ENCODE peak calls at places on chromosome 15, in six cellular contexts. Q is GM23248, I is neural progenitor cell, R is GM23338, S is HCT116, P is PC-3. E is an unnamed sample.

GRCh38 chr15:89492111-89492641 is 4.2 kb downstream of the RHCG start:
- DNase-seq in R (peak), S (no peak), I (peak), P (peak), Q (peak), E (peak)

GRCh38 chr15:51536965-51537574 is 85.5 kb downstream of the DMXL2 start:
- DNase-seq in P (peak), S (peak), Q (peak), R (peak), I (peak), E (peak)

GRCh38 chr15:70410371-70410975 is 312.8 kb upstream of the TLE3 start:
- DNase-seq in Q (no peak), P (no peak), S (no peak), R (no peak), I (no peak), E (no peak)

GRCh38 chr15:70093070-70093469 is 4.6 kb downstream of the TLE3 start:
- DNase-seq in I (no peak), Q (no peak), P (no peak), R (no peak), S (no peak), E (no peak)

GRCh38 chr15:39270976-39271375 is 309.9 kb upstream of the THBS1 start:
- DNase-seq in R (no peak), S (no peak), I (no peak), P (peak), Q (peak), E (no peak)

GRCh38 chr15:80234883-80235282 is 17.1 kb downstream of the CTXND1 start:
- DNase-seq in I (peak), R (peak), Q (peak), P (peak), S (peak), E (peak)

GRCh38 chr15:43410572-43411214 is 39.8 kb downstream of the TUBGCP4 start:
- DNase-seq in S (no peak), Q (peak), P (no peak), R (peak), I (no peak), E (no peak)

GRCh38 chr15:56917652-56918045 is 795 bp upstream of the TCF12 start:
- DNase-seq in Q (peak), P (no peak), R (no peak), I (no peak), S (no peak), E (peak)

GRCh38 chr15:87268675-87269074 is 987.9 kb downstream of the NTRK3 start:
- DNase-seq in I (no peak), P (peak), Q (no peak), S (no peak), R (no peak), E (no peak)

GRCh38 chr15:75452968-75453702 is 1.6 kb upstream of the SIN3A start:
- DNase-seq in S (peak), Q (peak), I (peak), R (peak), P (peak), E (peak)

GRCh38 chr15:80309769-80310384 is 57.9 kb upstream of the CTXND1 start:
- DNase-seq in S (peak), P (peak), R (peak), I (peak), Q (peak), E (peak)

GRCh38 chr15:92579486-92579885 is 76.1 kb downstream of the FAM174B start:
- DNase-seq in Q (no peak), S (no peak), I (no peak), R (no peak), P (no peak), E (no peak)

GRCh38 chr15:67863442-67863987 is 23.7 kb upstream of the RNU6-1 start:
- DNase-seq in Q (peak), R (peak), I (peak), S (peak), P (peak), E (peak)

GRCh38 chr15:75891895-75892294 is 11.8 kb upstream of the FBXO22 start:
- DNase-seq in S (no peak), Q (peak), R (no peak), I (no peak), P (peak), E (no peak)

GRCh38 chr15:71804695-71805470 is 5.5 kb upstream of the NR2E3 start:
- DNase-seq in S (no peak), R (no peak), P (no peak), Q (no peak), I (no peak), E (peak)
- TF ChIP-seq EZH2phosphoT487 in S (no peak), R (no peak), P (no peak), Q (no peak), I (no peak), E (no peak)

DNA sequence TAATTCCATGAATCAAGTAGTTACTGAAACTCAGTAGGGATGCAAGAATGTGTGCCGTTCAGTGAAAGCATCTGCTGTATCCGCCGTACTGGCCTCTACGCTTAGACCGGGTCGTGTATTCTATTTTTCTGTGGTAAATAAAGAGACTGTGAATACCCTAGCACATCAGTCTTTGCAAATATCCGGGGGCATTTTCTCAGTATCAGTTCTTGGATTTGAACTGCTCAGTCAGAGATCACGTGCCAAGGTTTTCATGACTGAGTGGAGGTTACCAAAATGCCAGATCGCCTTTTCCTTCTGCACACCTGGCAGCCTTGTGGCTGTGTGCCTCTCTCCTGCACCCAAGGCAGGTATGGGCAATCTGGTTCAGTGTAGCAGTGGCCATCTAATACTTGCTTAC is 377.0 kb downstream of the OCA2 start:
- DNase-seq in Q (no peak), I (no peak), R (no peak), P (no peak), S (no peak), E (no peak)
- TF ChIP-seq EZH2phosphoT487 in Q (no peak), I (no peak), R (no peak), P (no peak), S (no peak), E (no peak)

GRCh38 chr15:35061171-35062163 is 23.6 kb downstream of the NANOGP8 start:
- DNase-seq in I (no peak), P (peak), Q (peak), S (no peak), R (peak), E (no peak)

GRCh38 chr15:35058534-35059054 is 26.5 kb downstream of the NANOGP8 start:
- DNase-seq in P (no peak), S (no peak), R (no peak), I (no peak), Q (no peak), E (no peak)

GRCh38 chr15:35060591-35060990 is 24.5 kb downstream of the NANOGP8 start:
- DNase-seq in R (no peak), P (no peak), S (no peak), I (no peak), Q (no peak), E (no peak)

GRCh38 chr15:35066094-35066493 is 19.0 kb downstream of the NANOGP8 start:
- DNase-seq in R (no peak), S (no peak), Q (no peak), P (no peak), I (no peak), E (no peak)

GRCh38 chr15:35062164-35063099 is 22.7 kb downstream of the NANOGP8 start:
- DNase-seq in R (peak), P (no peak), Q (peak), I (no peak), S (no peak), E (no peak)
- TF ChIP-seq EZH2phosphoT487 in R (no peak), P (no peak), Q (no peak), I (no peak), S (no peak), E (no peak)

GRCh38 chr15:74261685-74262084 is 25.6 kb downstream of the CCDC33 start:
- DNase-seq in P (no peak), I (no peak), S (no peak), R (no peak), Q (no peak), E (no peak)

GRCh38 chr15:74262635-74263034 is 26.5 kb downstream of the CCDC33 start:
- DNase-seq in P (no peak), R (no peak), I (no peak), S (no peak), Q (no peak), E (no peak)

GRCh38 chr15:74263473-74263872 is 27.3 kb downstream of the CCDC33 start:
- DNase-seq in R (no peak), I (no peak), S (no peak), P (no peak), Q (no peak), E (no peak)

GRCh38 chr15:74264081-74264501 is 28.0 kb downstream of the CCDC33 start:
- DNase-seq in R (peak), S (no peak), Q (no peak), P (no peak), I (peak), E (no peak)

DNA sequence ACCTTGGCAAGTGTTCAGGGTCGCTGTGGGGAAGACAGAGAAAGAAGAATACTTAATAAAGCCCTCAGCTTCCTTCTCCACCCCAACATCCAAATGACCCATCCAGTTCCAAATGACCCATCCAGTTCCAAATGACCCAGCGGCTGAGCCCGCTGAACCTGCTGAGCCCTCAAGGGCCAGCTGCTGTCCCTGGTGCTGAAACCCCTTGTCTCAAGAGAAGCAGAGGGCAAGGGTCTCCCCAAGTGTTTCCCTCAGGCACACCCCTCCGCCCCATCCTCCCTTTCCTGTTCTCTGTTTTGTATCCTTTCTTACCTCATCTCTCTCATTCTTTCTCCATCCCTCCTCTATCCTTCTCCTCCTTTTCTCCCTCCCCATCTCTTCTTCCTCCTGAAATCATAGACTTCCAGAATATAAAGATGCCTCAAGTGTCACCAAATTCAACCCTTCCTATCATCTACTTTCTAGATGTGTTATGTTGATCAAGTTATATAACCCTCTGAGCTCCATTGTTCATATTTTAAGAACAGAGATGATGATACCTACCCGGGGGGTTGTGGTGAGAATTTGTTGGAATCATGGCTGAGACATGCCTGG is 29.0 kb downstream of the CCDC33 start:
- DNase-seq in P (peak), R (peak), I (peak), Q (peak), S (no peak), E (peak)
- TF ChIP-seq EZH2phosphoT487 in P (no peak), R (no peak), I (no peak), Q (no peak), S (no peak), E (no peak)

E was measured in OCI-LY7.